ENCODE peak calls at places on chromosomes 5 and 9, in four cellular contexts. One of them, this sample, is unnamed.

GRCh38 chr5:107669543-107670027 is 1.2 kb downstream of the EFNA5 start:
- DNase-seq in RWPE1: peak; percentile 42
- DNase-seq in nephron progenitor cell: peak; percentile 72
- DNase-seq in HFFc6: no peak
- DNase-seq in this sample: no peak

GRCh38 chr5:74199436-74200210 is 440.9 kb downstream of the ENC1 start:
- DNase-seq in nephron progenitor cell: no peak
- DNase-seq in RWPE1: no peak
- DNase-seq in HFFc6: peak; percentile 77
- DNase-seq in this sample: no peak

GRCh38 chr5:68652507-68652906 is 437.0 kb downstream of the PIK3R1 start:
- DNase-seq in HFFc6: peak; percentile 29
- DNase-seq in RWPE1: peak; percentile 63
- DNase-seq in nephron progenitor cell: no peak
- DNase-seq in this sample: no peak

GRCh38 chr9:116008278-116008677 is 145.3 kb upstream of the PAPPA start:
- DNase-seq in RWPE1: peak; percentile 29
- DNase-seq in nephron progenitor cell: no peak
- DNase-seq in HFFc6: no peak
- DNase-seq in this sample: no peak

GRCh38 chr5:161189452-161189851 is 337.4 kb upstream of the ATP10B start:
- DNase-seq in HFFc6: no peak
- DNase-seq in RWPE1: no peak
- DNase-seq in nephron progenitor cell: no peak
- DNase-seq in this sample: no peak

GRCh38 chr5:15203376-15203775 is 296.6 kb upstream of the FBXL7 start:
- DNase-seq in RWPE1: no peak
- DNase-seq in nephron progenitor cell: no peak
- DNase-seq in HFFc6: no peak
- DNase-seq in this sample: no peak

GRCh38 chr5:101024299-101024698 is 121.2 kb upstream of the ST8SIA4 start:
- DNase-seq in HFFc6: no peak
- DNase-seq in nephron progenitor cell: no peak
- DNase-seq in RWPE1: no peak
- DNase-seq in this sample: no peak

GRCh38 chr5:16709691-16710420 is 93.1 kb upstream of the RETREG1 start:
- DNase-seq in RWPE1: no peak
- DNase-seq in nephron progenitor cell: no peak
- DNase-seq in HFFc6: peak; percentile 14
- DNase-seq in this sample: no peak

GRCh38 chr9:136318769-136319241 is 8.5 kb upstream of the GPSM1 start:
- DNase-seq in RWPE1: no peak
- DNase-seq in nephron progenitor cell: no peak
- DNase-seq in HFFc6: no peak
- DNase-seq in this sample: no peak

GRCh38 chr5:36079200-36079761 is 12.6 kb upstream of the UGT3A2 start:
- DNase-seq in HFFc6: peak; percentile 45
- DNase-seq in RWPE1: peak; percentile 77
- DNase-seq in nephron progenitor cell: peak; percentile 34
- DNase-seq in this sample: no peak

GRCh38 chr5:125316913-125317545 is 570.6 kb upstream of the ZNF608 start:
- DNase-seq in RWPE1: no peak
- DNase-seq in nephron progenitor cell: no peak
- DNase-seq in HFFc6: peak; percentile 4
- DNase-seq in this sample: no peak

GRCh38 chr9:83384214-83384613 is 154.0 kb downstream of the FRMD3 start:
- DNase-seq in nephron progenitor cell: no peak
- DNase-seq in HFFc6: no peak
- DNase-seq in RWPE1: no peak
- DNase-seq in this sample: no peak

GRCh38 chr9:126704157-126704941 is 90.6 kb downstream of the LMX1B start:
- DNase-seq in nephron progenitor cell: no peak
- DNase-seq in HFFc6: peak; percentile 45
- DNase-seq in RWPE1: peak; percentile 96
- DNase-seq in this sample: peak; percentile 59

GRCh38 chr9:136602193-136602885 is 56.5 kb upstream of the NOTCH1 start:
- DNase-seq in nephron progenitor cell: no peak
- DNase-seq in RWPE1: no peak
- DNase-seq in HFFc6: no peak
- DNase-seq in this sample: no peak

GRCh38 chr9:31388660-31389059 is 995.8 kb upstream of the ACO1 start:
- DNase-seq in HFFc6: no peak
- DNase-seq in nephron progenitor cell: no peak
- DNase-seq in RWPE1: no peak
- DNase-seq in this sample: no peak

GRCh38 chr9:106915851-106916250 is 52.9 kb downstream of the ZNF462 start:
- DNase-seq in nephron progenitor cell: no peak
- DNase-seq in RWPE1: no peak
- DNase-seq in HFFc6: no peak
- DNase-seq in this sample: no peak

GRCh38 chr5:56862909-56863308 is 46.5 kb upstream of the SETD9 start:
- DNase-seq in nephron progenitor cell: no peak
- DNase-seq in RWPE1: no peak
- DNase-seq in HFFc6: no peak
- DNase-seq in this sample: no peak

GRCh38 chr5:57358796-57359592 is 123.6 kb downstream of the ACTBL2 start:
- DNase-seq in RWPE1: no peak
- DNase-seq in HFFc6: no peak
- DNase-seq in nephron progenitor cell: no peak
- DNase-seq in this sample: no peak

GRCh38 chr9:72315510-72316287 is 49.3 kb downstream of the ZFAND5 start:
- DNase-seq in nephron progenitor cell: peak; percentile 3
- DNase-seq in RWPE1: no peak
- DNase-seq in HFFc6: no peak
- DNase-seq in this sample: no peak

GRCh38 chr5:101278011-101278687 is 375.1 kb upstream of the ST8SIA4 start:
- DNase-seq in nephron progenitor cell: no peak
- DNase-seq in RWPE1: peak; percentile 33
- DNase-seq in HFFc6: no peak
- DNase-seq in this sample: no peak

GRCh38 chr9:16628421-16628820 is 242.0 kb downstream of the BNC2 start:
- DNase-seq in HFFc6: no peak
- DNase-seq in RWPE1: no peak
- DNase-seq in nephron progenitor cell: no peak
- DNase-seq in this sample: no peak

GRCh38 chr5:136166909-136167308 is 26.1 kb downstream of the SMIM32 start:
- DNase-seq in RWPE1: no peak
- DNase-seq in nephron progenitor cell: no peak
- DNase-seq in HFFc6: no peak
- DNase-seq in this sample: no peak

GRCh38 chr9:85617271-85617670 is 124.5 kb downstream of the AGTPBP1 start:
- DNase-seq in HFFc6: no peak
- DNase-seq in RWPE1: no peak
- DNase-seq in nephron progenitor cell: no peak
- DNase-seq in this sample: no peak

GRCh38 chr9:124574944-124575343 is 67.7 kb upstream of the NR5A1 start:
- DNase-seq in HFFc6: peak; percentile 83
- DNase-seq in RWPE1: peak; percentile 90
- DNase-seq in nephron progenitor cell: no peak
- DNase-seq in this sample: no peak

GRCh38 chr9:37960631-37961030 is 56.7 kb upstream of the SLC25A51 start:
- DNase-seq in RWPE1: no peak
- DNase-seq in nephron progenitor cell: no peak
- DNase-seq in HFFc6: no peak
- DNase-seq in this sample: no peak

GRCh38 chr9:34522091-34522887 is 501 bp downstream of the ENHO start:
- DNase-seq in RWPE1: no peak
- DNase-seq in HFFc6: no peak
- DNase-seq in nephron progenitor cell: no peak
- DNase-seq in this sample: no peak

GRCh38 chr9:131396626-131397025 is 2.7 kb downstream of the PRRC2B start:
- DNase-seq in RWPE1: no peak
- DNase-seq in nephron progenitor cell: no peak
- DNase-seq in HFFc6: no peak
- DNase-seq in this sample: no peak

GRCh38 chr5:14871084-14871572 is 450 bp downstream of the ANKH start:
- DNase-seq in RWPE1: no peak
- DNase-seq in nephron progenitor cell: no peak
- DNase-seq in HFFc6: no peak
- DNase-seq in this sample: no peak

GRCh38 chr9:113808391-113809191 is 67.5 kb upstream of the ZNF618 start:
- DNase-seq in RWPE1: peak; percentile 75
- DNase-seq in HFFc6: peak; percentile 68
- DNase-seq in nephron progenitor cell: no peak
- DNase-seq in this sample: peak; percentile 20

GRCh38 chr5:124274949-124275348 is 471.5 kb downstream of the ZNF608 start:
- DNase-seq in nephron progenitor cell: no peak
- DNase-seq in RWPE1: no peak
- DNase-seq in HFFc6: no peak
- DNase-seq in this sample: no peak

GRCh38 chr5:152595327-152595890 is 190.3 kb upstream of the NMUR2 start:
- DNase-seq in HFFc6: no peak
- DNase-seq in RWPE1: no peak
- DNase-seq in nephron progenitor cell: no peak
- DNase-seq in this sample: no peak

GRCh38 chr5:132386644-132387286 is 17.3 kb downstream of the SLC22A5 start:
- DNase-seq in nephron progenitor cell: peak; percentile 59
- DNase-seq in HFFc6: peak; percentile 63
- DNase-seq in RWPE1: peak; percentile 79
- DNase-seq in this sample: peak; percentile 72

GRCh38 chr5:4832491-4832890 is 307.6 kb upstream of the ADAMTS16 start:
- DNase-seq in nephron progenitor cell: no peak
- DNase-seq in RWPE1: no peak
- DNase-seq in HFFc6: no peak
- DNase-seq in this sample: no peak

GRCh38 chr5:120465281-120465961 is 1.3 kb downstream of the PRR16 start:
- DNase-seq in nephron progenitor cell: peak; percentile 74
- DNase-seq in HFFc6: peak; percentile 58
- DNase-seq in RWPE1: peak; percentile 28
- DNase-seq in this sample: no peak

GRCh38 chr5:108295588-108296368 is 86.1 kb downstream of the FBXL17 start:
- DNase-seq in HFFc6: no peak
- DNase-seq in RWPE1: peak; percentile 38
- DNase-seq in nephron progenitor cell: no peak
- DNase-seq in this sample: no peak

GRCh38 chr5:72506150-72506549 is 1.1 kb downstream of the ZNF366 start:
- DNase-seq in nephron progenitor cell: no peak
- DNase-seq in HFFc6: no peak
- DNase-seq in RWPE1: no peak
- DNase-seq in this sample: no peak

GRCh38 chr5:163624466-163624865 is 119.0 kb downstream of the MAT2B start:
- DNase-seq in nephron progenitor cell: no peak
- DNase-seq in RWPE1: no peak
- DNase-seq in HFFc6: no peak
- DNase-seq in this sample: no peak

GRCh38 chr5:115841382-115842088 is at the start of the genes AP3S1 and ATG12:
- DNase-seq in HFFc6: peak; percentile 91
- DNase-seq in RWPE1: peak; percentile 94
- DNase-seq in nephron progenitor cell: peak; percentile 90
- DNase-seq in this sample: peak; percentile 90

GRCh38 chr5:115842089-115842881 is 550 bp downstream of the AP3S1 start:
- DNase-seq in nephron progenitor cell: peak; percentile 78
- DNase-seq in RWPE1: peak; percentile 41
- DNase-seq in HFFc6: peak; percentile 42
- DNase-seq in this sample: no peak

GRCh38 chr5:115838885-115839518 is 2.4 kb downstream of the ATG12 start:
- DNase-seq in nephron progenitor cell: no peak
- DNase-seq in RWPE1: peak; percentile 67
- DNase-seq in HFFc6: peak; percentile 47
- DNase-seq in this sample: no peak

GRCh38 chr5:115842952-115843351 is 1.2 kb downstream of the AP3S1 start:
- DNase-seq in RWPE1: no peak
- DNase-seq in nephron progenitor cell: no peak
- DNase-seq in HFFc6: no peak
- DNase-seq in this sample: no peak

DNA sequence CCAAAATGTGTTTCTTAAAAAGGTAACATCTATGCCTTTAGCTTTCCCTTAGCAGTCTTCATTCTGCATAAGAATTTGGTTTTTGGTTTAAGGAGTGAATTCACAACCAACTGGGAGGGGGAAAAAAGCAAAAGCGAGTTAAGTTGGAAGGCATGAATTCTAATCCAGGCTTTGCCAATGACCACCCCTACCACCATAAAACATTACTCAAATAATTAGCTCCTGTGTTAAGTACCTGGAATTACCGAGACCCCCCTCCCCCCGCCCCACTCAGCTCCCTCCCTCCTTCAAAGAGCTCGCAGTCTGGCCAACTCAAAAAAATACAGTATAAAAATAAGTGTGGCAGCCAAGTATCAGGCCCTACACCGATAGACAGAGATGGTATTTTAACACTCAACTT is 540 bp downstream of the ATG12 start:
- DNase-seq in RWPE1: no peak
- DNase-seq in HFFc6: no peak
- DNase-seq in nephron progenitor cell: no peak
- DNase-seq in this sample: no peak
- TF ChIP-seq CTCF in RWPE1: no peak
- TF ChIP-seq CTCF in HFFc6: no peak
- TF ChIP-seq CTCF in nephron progenitor cell: no peak
- TF ChIP-seq CTCF in this sample: no peak

GRCh38 chr9:69149321-69149807 is 24.7 kb upstream of the TJP2 start:
- DNase-seq in HFFc6: peak; percentile 60
- DNase-seq in nephron progenitor cell: no peak
- DNase-seq in RWPE1: no peak
- DNase-seq in this sample: peak; percentile 20
- TF ChIP-seq CTCF in HFFc6: peak; percentile 58
- TF ChIP-seq CTCF in nephron progenitor cell: no peak
- TF ChIP-seq CTCF in RWPE1: no peak
- TF ChIP-seq CTCF in this sample: peak; percentile 38

GRCh38 chr5:113201715-113202114 is 225.1 kb downstream of the DCP2 start:
- DNase-seq in HFFc6: no peak
- DNase-seq in RWPE1: no peak
- DNase-seq in nephron progenitor cell: no peak
- DNase-seq in this sample: no peak

GRCh38 chr5:113205323-113205722 is 228.7 kb downstream of the DCP2 start:
- DNase-seq in RWPE1: no peak
- DNase-seq in HFFc6: no peak
- DNase-seq in nephron progenitor cell: no peak
- DNase-seq in this sample: no peak

GRCh38 chr5:113204525-113205161 is 228.0 kb downstream of the DCP2 start:
- DNase-seq in RWPE1: peak; percentile 94
- DNase-seq in nephron progenitor cell: no peak
- DNase-seq in HFFc6: no peak
- DNase-seq in this sample: no peak

GRCh38 chr5:113202904-113203716 is 226.5 kb downstream of the DCP2 start:
- DNase-seq in RWPE1: peak; percentile 96
- DNase-seq in HFFc6: no peak
- DNase-seq in nephron progenitor cell: peak; percentile 32
- DNase-seq in this sample: no peak

DNA sequence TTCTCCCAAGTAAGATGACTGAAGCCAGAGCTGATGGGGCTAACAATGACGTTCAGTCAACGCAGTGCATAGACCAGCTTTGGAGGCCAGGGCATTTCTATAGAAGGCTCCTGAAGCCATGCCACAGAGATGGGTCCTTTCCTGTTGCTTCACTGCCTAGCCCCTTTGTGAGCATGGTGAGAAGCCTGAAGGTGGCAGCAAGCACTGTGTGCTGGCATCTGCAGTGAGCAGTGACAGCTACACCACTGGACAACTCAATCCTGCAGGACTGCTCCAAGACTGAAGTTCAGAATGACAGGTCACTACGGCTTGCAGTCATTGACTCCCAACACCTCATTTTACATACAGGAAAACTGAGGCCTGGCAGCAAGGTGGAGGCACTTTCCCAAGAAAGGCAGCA is 229.0 kb downstream of the TSSK1B start:
- DNase-seq in HFFc6: no peak
- DNase-seq in nephron progenitor cell: no peak
- DNase-seq in RWPE1: no peak
- DNase-seq in this sample: no peak
- TF ChIP-seq CTCF in HFFc6: no peak
- TF ChIP-seq CTCF in nephron progenitor cell: no peak
- TF ChIP-seq CTCF in RWPE1: no peak
- TF ChIP-seq CTCF in this sample: no peak

GRCh38 chr5:142324871-142325676 is at the start of gene SPRY4:
- DNase-seq in RWPE1: peak; percentile 99
- DNase-seq in HFFc6: peak; percentile 98
- DNase-seq in nephron progenitor cell: peak; percentile 96
- DNase-seq in this sample: peak; percentile 96
- TF ChIP-seq CTCF in RWPE1: no peak
- TF ChIP-seq CTCF in HFFc6: peak; percentile 42
- TF ChIP-seq CTCF in nephron progenitor cell: no peak
- TF ChIP-seq CTCF in this sample: peak; percentile 7